ENCODE peak calls at places on chromosome 6, in eight cellular contexts. O is ascending aorta, X is GM23338, P is astrocyte, D is upper lobe of right lung, J is fibroblast of lung, U is body of pancreas, M is A673. B is an unnamed sample. For H3K27me3 and H3K4me1, the result is how much of the 10 kb centered on the place peaks cover.

GRCh38 chr6:162379762-162380409 is 347.7 kb downstream of the PRKN start:
- DNase-seq in P (peak), J (peak), M (no peak), D (no peak), X (no peak), U (no peak), O (no peak), B (no peak)

GRCh38 chr6:125363360-125364121 is 61.8 kb upstream of the HDDC2 start:
- DNase-seq in D (peak), X (peak), M (peak), P (peak), U (peak), J (peak), O (peak), B (no peak)

GRCh38 chr6:31882344-31882743 is 3.5 kb upstream of the SLC44A4 start:
- DNase-seq in D (no peak), P (no peak), X (no peak), J (peak), M (no peak), O (no peak), U (no peak), B (no peak)

GRCh38 chr6:110741517-110741916 is 73.8 kb downstream of the CDK19 start:
- DNase-seq in X (no peak), J (no peak), P (no peak), D (no peak), U (no peak), M (no peak), O (no peak), B (no peak)

GRCh38 chr6:36285187-36285612 is 15.3 kb downstream of the PNPLA1 start:
- DNase-seq in D (no peak), J (no peak), X (peak), M (no peak), P (no peak), U (no peak), O (no peak), B (no peak)

GRCh38 chr6:19736066-19736465 is 101.1 kb upstream of the ID4 start:
- DNase-seq in P (no peak), J (no peak), X (no peak), U (no peak), M (peak), D (no peak), O (no peak), B (no peak)

GRCh38 chr6:164151762-164152161 is 737.2 kb downstream of the QKI start:
- DNase-seq in U (no peak), D (no peak), J (no peak), M (no peak), P (no peak), X (no peak), O (no peak), B (no peak)

GRCh38 chr6:106360410-106360988 is at the start of gene CRYBG1:
- DNase-seq in M (peak), U (peak), D (peak), X (peak), P (no peak), O (peak), J (no peak), B (peak)

GRCh38 chr6:155418017-155418749 is 37.5 kb downstream of the NOX3 start:
- DNase-seq in X (peak), P (peak), M (peak), O (peak), D (no peak), J (peak), U (no peak), B (peak)

GRCh38 chr6:20763311-20763710 is 229.1 kb downstream of the CDKAL1 start:
- DNase-seq in P (no peak), J (no peak), X (no peak), M (no peak), O (no peak), D (no peak), U (no peak), B (no peak)

GRCh38 chr6:68575765-68576439 is 59.2 kb upstream of the ADGRB3 start:
- DNase-seq in J (peak), P (no peak), O (peak), X (peak), U (peak), D (peak), M (peak), B (peak)

GRCh38 chr6:106056738-106057390 is 29.3 kb upstream of the PRDM1 start:
- DNase-seq in X (no peak), M (peak), J (no peak), O (no peak), U (no peak), P (no peak), D (no peak), B (no peak)

GRCh38 chr6:11460001-11460668 is 77.4 kb upstream of the TMEM170B start:
- DNase-seq in D (no peak), J (peak), X (no peak), U (no peak), P (peak), M (peak), O (no peak), B (no peak)
- TF ChIP-seq CTCF in D (peak), J (no peak), X (peak), U (no peak), P (no peak), M (peak), O (no peak), B (no peak)

DNA sequence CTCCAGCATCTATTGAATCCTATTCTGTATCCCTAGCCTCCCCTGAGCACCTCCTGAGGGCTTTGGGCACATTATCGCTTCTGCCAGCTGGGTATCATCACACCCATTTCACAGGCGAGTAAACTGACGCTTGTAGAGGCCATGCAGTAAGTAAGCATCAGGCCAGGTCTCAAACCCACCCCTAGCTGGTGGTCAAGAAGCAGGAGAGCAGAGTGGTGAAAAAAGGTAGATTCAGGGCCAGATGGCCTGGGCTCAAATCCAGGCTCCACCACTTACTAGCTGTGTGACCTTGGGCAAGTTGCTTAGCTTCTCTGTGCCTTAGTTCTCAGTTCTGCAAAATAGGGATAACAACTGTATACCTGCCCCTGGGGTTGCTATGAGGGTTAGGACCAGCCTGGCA is 19.9 kb downstream of the GRM4 start:
- DNase-seq in M (no peak), J (no peak), X (no peak), P (no peak), D (no peak), O (no peak), U (no peak), B (no peak)
- H3K27me3 ChIP-seq in M (under half), J (under half), X (under half), P (under half), D (under half), O (under half), U (under half), B (under half)

GRCh38 chr6:30749554-30750378 is 5.4 kb upstream of the IER3 start:
- DNase-seq in X (no peak), O (no peak), P (no peak), D (no peak), J (no peak), M (no peak), U (peak), B (no peak)

GRCh38 chr6:30752164-30752927 is 8.0 kb upstream of the IER3 start:
- DNase-seq in D (peak), U (peak), O (peak), P (peak), J (peak), M (peak), X (no peak), B (peak)

GRCh38 chr6:30748851-30749540 is 4.6 kb upstream of the IER3 start:
- DNase-seq in X (no peak), O (no peak), J (no peak), P (no peak), D (no peak), U (no peak), M (no peak), B (no peak)

GRCh38 chr6:30748301-30748769 is 4.0 kb upstream of the IER3 start:
- DNase-seq in U (no peak), D (no peak), J (no peak), M (no peak), O (no peak), P (no peak), X (no peak), B (no peak)

DNA sequence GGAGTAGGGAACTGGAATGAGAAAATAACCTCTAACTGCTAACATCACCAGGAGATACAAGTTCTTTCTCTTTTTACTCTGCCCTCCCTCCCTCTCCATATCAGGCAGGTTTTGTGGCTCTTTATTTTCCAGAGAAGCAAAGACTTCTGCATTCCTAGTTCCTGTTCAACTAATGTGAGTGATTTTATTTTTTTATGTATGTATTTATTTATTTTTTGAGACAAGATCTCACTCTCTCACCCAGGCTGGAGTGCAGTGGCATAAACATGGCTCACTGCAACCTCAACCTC is 6.0 kb upstream of the IER3 start:
- DNase-seq in J (no peak), O (no peak), M (no peak), X (no peak), D (no peak), U (no peak), P (no peak), B (no peak)
- H3K4me1 ChIP-seq in J (under half), O (under half), M (under half), X (under half), D (under half), U (half or more), P (half or more), B (under half)

DNA sequence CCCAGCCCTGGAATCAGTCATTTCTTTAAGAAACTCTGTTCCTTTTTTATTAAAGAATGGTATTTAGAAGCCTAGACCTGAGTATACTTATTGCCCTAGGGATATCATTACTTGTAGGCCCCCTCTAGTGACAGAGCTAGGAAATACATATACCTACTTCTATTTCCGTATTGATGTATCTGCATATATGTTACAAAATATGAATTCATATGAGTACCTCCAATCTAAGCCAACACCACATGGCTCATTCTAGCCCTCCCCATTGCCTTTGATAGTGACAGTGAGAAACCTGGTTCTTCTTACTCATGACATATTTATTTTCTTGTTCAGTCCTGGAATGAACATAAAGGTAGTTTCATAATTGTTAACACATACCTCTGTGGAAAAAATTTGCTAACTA is 137.2 kb downstream of the FARS2 start:
- DNase-seq in M (peak), P (peak), J (peak), O (no peak), D (no peak), U (no peak), X (peak), B (no peak)
- TF ChIP-seq CTCF in M (peak), P (peak), J (peak), O (peak), D (peak), U (peak), X (peak), B (peak)

GRCh38 chr6:166670894-166671293 is 43.8 kb upstream of the RPS6KA2 start:
- DNase-seq in D (peak), M (no peak), J (no peak), P (no peak), U (no peak), O (no peak), X (no peak), B (no peak)
- H3K27me3 ChIP-seq in D (under half), M (under half), J (under half), P (under half), U (under half), O (under half), X (under half), B (under half)